ENCODE peak calls at places on chromosome 1, in eight cellular contexts. L is WTC11, J is A549, O is HepG2, S is H1, R is endothelial cell of umbilical vein, B is GM12878, D is SK-N-SH. E is an unnamed sample.
A peak's percentile ranks its signal among the peaks of the same experiment; 100 is the strongest.

GRCh38 chr1:220391426-220391825 is 119.2 kb upstream of the RAB3GAP2 start:
- DNase-seq in L (no peak), J (no peak), O (no peak), S (no peak), R (no peak), B (no peak), D (no peak), E (no peak)

GRCh38 chr1:13513063-13513884 is 529 bp downstream of the LRRC38 start:
- DNase-seq in L (peak; percentile 35), J (no peak), O (no peak), S (no peak), R (no peak), B (no peak), D (no peak), E (no peak)

GRCh38 chr1:234863596-234863995 is 253.6 kb upstream of the IRF2BP2 start:
- DNase-seq in L (no peak), J (no peak), O (no peak), S (no peak), R (no peak), B (no peak), D (no peak), E (no peak)

GRCh38 chr1:162151900-162152829 is 82.7 kb downstream of the NOS1AP start:
- DNase-seq in L (no peak), J (no peak), O (peak; percentile 77), S (no peak), R (no peak), B (no peak), D (no peak), E (peak; percentile 64)

GRCh38 chr1:8191474-8191873 is 126.4 kb upstream of the SLC45A1 start:
- DNase-seq in L (no peak), J (no peak), O (no peak), S (no peak), R (no peak), B (no peak), D (no peak), E (no peak)

GRCh38 chr1:6358144-6358624 is 35.4 kb downstream of the ACOT7 start:
- DNase-seq in L (no peak), J (no peak), O (no peak), S (no peak), R (no peak), B (no peak), D (no peak), E (no peak)

GRCh38 chr1:183582021-183582746 is 8.1 kb downstream of the NCF2 start:
- DNase-seq in L (no peak), J (no peak), O (no peak), S (no peak), R (no peak), B (no peak), D (no peak), E (no peak)

GRCh38 chr1:147851149-147851548 is 51.4 kb upstream of the GJA8 start:
- DNase-seq in L (no peak), J (no peak), O (peak; percentile 80), S (no peak), R (peak; percentile 85), B (no peak), D (no peak), E (no peak)

GRCh38 chr1:151347523-151348246 is 633 bp upstream of the RFX5 start:
- DNase-seq in L (no peak), J (no peak), O (no peak), S (no peak), R (no peak), B (no peak), D (no peak), E (no peak)

GRCh38 chr1:212432163-212432705 is 486 bp upstream of the NENF start:
- DNase-seq in L (no peak), J (no peak), O (no peak), S (no peak), R (no peak), B (no peak), D (no peak), E (peak; percentile 31)

GRCh38 chr1:82818596-82818995 is 1017.9 kb downstream of the ADGRL2 start:
- DNase-seq in L (no peak), J (no peak), O (no peak), S (no peak), R (no peak), B (no peak), D (no peak), E (no peak)

GRCh38 chr1:154546264-154547043 is 12.0 kb downstream of the UBE2Q1 start:
- DNase-seq in L (peak; percentile 82), J (peak; percentile 90), O (peak; percentile 72), S (peak; percentile 66), R (peak; percentile 73), B (peak; percentile 13), D (peak; percentile 88), E (peak; percentile 66)

GRCh38 chr1:207815913-207816312 is 64.1 kb downstream of the CD46 start:
- DNase-seq in L (no peak), J (no peak), O (no peak), S (no peak), R (no peak), B (no peak), D (no peak), E (peak; percentile 71)

GRCh38 chr1:6794164-6794563 is 8.9 kb downstream of the CAMTA1 start:
- DNase-seq in L (no peak), J (peak; percentile 25), O (peak; percentile 32), S (no peak), R (peak; percentile 71), B (no peak), D (peak; percentile 50), E (peak; percentile 50)

GRCh38 chr1:223077434-223077833 is 65.6 kb downstream of the TLR5 start:
- DNase-seq in L (peak; percentile 42), J (no peak), O (no peak), S (no peak), R (no peak), B (no peak), D (no peak), E (no peak)

DNA sequence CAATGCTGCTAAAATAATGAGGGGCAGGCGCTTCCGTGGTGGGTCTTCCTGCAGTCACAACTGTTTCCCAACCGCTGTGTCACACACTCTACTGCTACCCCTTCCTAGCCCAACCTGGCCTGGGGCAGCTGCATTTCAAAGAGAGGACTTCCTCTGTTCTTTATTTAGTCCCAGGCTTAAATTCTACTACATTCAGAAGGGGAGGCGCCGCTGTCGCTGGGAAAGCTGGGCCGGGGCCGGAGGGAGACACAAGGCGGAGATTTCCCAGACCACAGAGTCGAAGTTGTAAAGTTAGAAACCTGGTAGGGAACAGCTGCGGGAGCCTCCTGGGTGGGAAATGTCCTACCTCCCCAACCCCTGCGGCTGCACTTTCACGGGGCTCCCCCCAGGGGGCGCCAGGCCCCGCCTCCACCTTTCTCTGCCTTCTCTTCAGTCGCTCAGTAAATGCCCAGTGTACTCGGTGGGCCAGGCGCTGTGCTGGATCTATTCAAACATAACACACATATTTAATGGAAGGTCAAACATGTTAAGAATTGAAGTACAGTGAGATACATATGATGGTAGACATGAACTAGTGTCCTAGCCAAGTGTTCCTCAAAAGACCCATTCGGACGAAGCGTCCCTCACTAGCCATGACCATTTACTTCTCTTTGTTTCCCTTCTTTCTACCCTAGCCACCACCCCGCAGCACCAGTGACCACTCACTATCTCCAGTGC is 23.1 kb downstream of the DYRK3 start:
- DNase-seq in L (peak; percentile 79), J (peak; percentile 81), O (no peak), S (no peak), R (peak; percentile 26), B (no peak), D (peak; percentile 70), E (peak; percentile 71)
- TF ChIP-seq MAX in L (no peak), J (no peak), O (no peak), S (no peak), R (no peak), B (no peak), D (no peak), E (no peak)

DNA sequence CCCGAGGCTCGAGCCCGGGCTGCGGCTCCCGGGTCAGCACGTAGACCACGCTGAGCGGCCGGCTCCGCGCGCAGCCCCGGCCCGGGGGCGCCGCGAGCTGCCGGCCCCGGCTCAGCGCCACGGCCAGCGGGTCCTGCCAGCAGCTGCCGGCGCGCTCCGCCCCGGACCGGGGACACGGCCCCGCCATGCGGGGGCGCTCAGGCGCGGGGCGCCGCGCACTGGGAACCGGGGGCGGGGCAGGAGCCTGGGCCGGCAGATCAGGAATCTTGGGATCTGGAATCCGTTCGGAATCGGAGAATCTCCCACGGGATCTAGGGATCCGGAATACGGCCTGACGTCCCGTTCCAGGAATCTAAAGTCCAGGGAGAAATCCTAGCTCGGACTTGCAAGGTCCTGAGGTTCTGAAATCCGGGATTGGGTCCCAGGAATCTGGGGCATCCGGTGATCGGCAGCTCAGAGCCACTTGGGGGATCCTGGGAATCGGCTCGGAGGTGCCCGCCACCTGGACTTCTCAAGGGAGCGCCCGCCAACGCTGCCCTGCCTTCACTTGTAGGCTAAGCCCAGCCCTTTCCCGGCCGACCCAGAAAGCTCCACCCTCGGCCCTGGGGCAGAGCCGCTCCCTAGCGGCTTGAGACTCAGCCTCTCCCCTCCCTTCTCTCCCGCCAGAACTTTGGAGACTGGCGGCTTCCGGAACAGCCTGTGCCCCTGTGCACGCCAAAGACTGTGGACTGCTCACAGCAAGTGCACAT is at the start of gene MAP3K6:
- DNase-seq in L (peak; percentile 83), J (peak; percentile 70), O (no peak), S (no peak), R (peak; percentile 55), B (no peak), D (peak; percentile 90), E (peak; percentile 91)
- TF ChIP-seq MAX in L (peak; percentile 43), J (peak; percentile 55), O (no peak), S (no peak), R (no peak), B (no peak), D (no peak), E (peak; percentile 43)

GRCh38 chr1:63486679-63487078 is 36.3 kb downstream of the ITGB3BP start:
- DNase-seq in L (no peak), J (no peak), O (no peak), S (no peak), R (no peak), B (no peak), D (peak; percentile 10), E (no peak)

GRCh38 chr1:63487336-63488065 is 35.5 kb downstream of the ITGB3BP start:
- DNase-seq in L (no peak), J (no peak), O (no peak), S (no peak), R (no peak), B (no peak), D (no peak), E (no peak)
- TF ChIP-seq MAX in L (no peak), J (no peak), O (no peak), S (no peak), R (no peak), B (no peak), D (no peak), E (no peak)

GRCh38 chr1:172356620-172357019 is 63.9 kb upstream of the C1orf105 start:
- DNase-seq in L (no peak), J (peak; percentile 44), O (no peak), S (no peak), R (peak; percentile 42), B (no peak), D (no peak), E (no peak)

GRCh38 chr1:172360511-172360910 is 60.0 kb upstream of the C1orf105 start:
- DNase-seq in L (peak; percentile 32), J (no peak), O (peak; percentile 93), S (peak; percentile 53), R (peak; percentile 19), B (no peak), D (no peak), E (no peak)

GRCh38 chr1:172357753-172358152 is 62.7 kb upstream of the C1orf105 start:
- DNase-seq in L (no peak), J (no peak), O (no peak), S (no peak), R (peak; percentile 76), B (no peak), D (no peak), E (no peak)

GRCh38 chr1:172360960-172361359 is 59.5 kb upstream of the C1orf105 start:
- DNase-seq in L (no peak), J (no peak), O (no peak), S (no peak), R (no peak), B (no peak), D (no peak), E (no peak)

GRCh38 chr1:172359531-172359991 is 60.9 kb upstream of the C1orf105 start:
- DNase-seq in L (no peak), J (no peak), O (peak; percentile 39), S (no peak), R (peak; percentile 90), B (no peak), D (no peak), E (no peak)
- TF ChIP-seq MAX in L (no peak), J (peak; percentile 54), O (no peak), S (no peak), R (no peak), B (no peak), D (no peak), E (no peak)

E was measured in NB4.